ENCODE peak calls at places on chromosomes 11 and 22, in ten cellular contexts. Z, X, A, K, T, G, Q, D, J and I are unnamed samples.

GRCh38 chr11:24234822-24235508 is 261.9 kb upstream of the LUZP2 start:
- DNase-seq in Z (no peak), X (no peak), A (peak; percentile 7), K (peak; percentile 41), T (no peak), G (no peak), Q (no peak), D (peak; percentile 78), J (no peak), I (no peak)

GRCh38 chr22:47997052-47997568 is 1234.7 kb downstream of the TBC1D22A start:
- DNase-seq in Z (no peak), X (no peak), A (no peak), K (no peak), T (no peak), G (no peak), Q (no peak), D (no peak), J (no peak), I (no peak)

GRCh38 chr11:12213920-12214319 is 103.5 kb downstream of the MICAL2 start:
- DNase-seq in Z (no peak), X (no peak), A (peak; percentile 43), K (no peak), T (no peak), G (no peak), Q (no peak), D (no peak), J (no peak), I (peak; percentile 41)

GRCh38 chr11:77069969-77070582 is 3.3 kb downstream of the CAPN5 start:
- DNase-seq in Z (no peak), X (no peak), A (no peak), K (no peak), T (no peak), G (no peak), Q (no peak), D (no peak), J (no peak), I (no peak)

GRCh38 chr11:61871158-61871597 is 20.2 kb downstream of the FADS3 start:
- DNase-seq in Z (peak; percentile 70), X (peak; percentile 42), A (peak; percentile 93), K (peak; percentile 84), T (peak; percentile 25), G (peak; percentile 89), Q (peak; percentile 89), D (peak; percentile 51), J (peak; percentile 87), I (peak; percentile 26)

GRCh38 chr11:125317416-125317815 is 152.9 kb downstream of the PKNOX2 start:
- DNase-seq in Z (no peak), X (no peak), A (no peak), K (no peak), T (no peak), G (no peak), Q (no peak), D (no peak), J (no peak), I (no peak)

GRCh38 chr11:113675003-113675471 is 31.1 kb downstream of the TMPRSS5 start:
- DNase-seq in Z (no peak), X (no peak), A (peak; percentile 98), K (peak; percentile 91), T (no peak), G (no peak), Q (no peak), D (peak; percentile 91), J (no peak), I (peak; percentile 97)

GRCh38 chr11:1053121-1053901 is 16.8 kb upstream of the MUC6 start:
- DNase-seq in Z (no peak), X (no peak), A (peak; percentile 30), K (peak; percentile 34), T (no peak), G (peak; percentile 10), Q (peak; percentile 44), D (no peak), J (no peak), I (no peak)

GRCh38 chr11:46499821-46500220 is 94.0 kb downstream of the AMBRA1 start:
- DNase-seq in Z (no peak), X (no peak), A (no peak), K (no peak), T (no peak), G (no peak), Q (no peak), D (peak; percentile 41), J (no peak), I (no peak)

GRCh38 chr11:67266424-67267187 is at the start of gene GRK2:
- DNase-seq in Z (no peak), X (no peak), A (peak; percentile 86), K (peak; percentile 60), T (no peak), G (peak; percentile 61), Q (peak; percentile 73), D (no peak), J (peak; percentile 64), I (no peak)

GRCh38 chr11:44279483-44279882 is 30.5 kb downstream of the ALX4 start:
- DNase-seq in Z (no peak), X (no peak), A (no peak), K (no peak), T (no peak), G (no peak), Q (no peak), D (no peak), J (no peak), I (no peak)

GRCh38 chr11:99934008-99934407 is 753.1 kb upstream of the ARHGAP42 start:
- DNase-seq in Z (no peak), X (no peak), A (peak; percentile 5), K (peak; percentile 1), T (no peak), G (no peak), Q (no peak), D (peak; percentile 49), J (no peak), I (no peak)

GRCh38 chr11:8577791-8578581 is 16.0 kb downstream of the STK33 start:
- DNase-seq in Z (no peak), X (no peak), A (peak; percentile 56), K (no peak), T (no peak), G (no peak), Q (no peak), D (peak; percentile 26), J (no peak), I (no peak)

GRCh38 chr11:108698844-108699642 is 34.2 kb downstream of the DDX10 start:
- DNase-seq in Z (no peak), X (no peak), A (peak; percentile 51), K (no peak), T (no peak), G (no peak), Q (no peak), D (peak; percentile 58), J (no peak), I (no peak)

GRCh38 chr11:2530131-2530854 is 85.5 kb downstream of the KCNQ1 start:
- DNase-seq in Z (no peak), X (no peak), A (no peak), K (no peak), T (no peak), G (no peak), Q (peak; percentile 45), D (no peak), J (no peak), I (no peak)

GRCh38 chr22:48376428-48376827 is 1451.2 kb downstream of the BRD1 start:
- DNase-seq in Z (no peak), X (no peak), A (no peak), K (no peak), T (no peak), G (no peak), Q (no peak), D (no peak), J (no peak), I (no peak)

GRCh38 chr11:67435031-67435726 is 2.3 kb downstream of the PTPRCAP start:
- DNase-seq in Z (no peak), X (no peak), A (no peak), K (no peak), T (no peak), G (no peak), Q (no peak), D (no peak), J (no peak), I (no peak)

GRCh38 chr11:123239371-123240150 is 44.5 kb upstream of the CLMP start:
- DNase-seq in Z (no peak), X (no peak), A (peak; percentile 93), K (no peak), T (no peak), G (no peak), Q (no peak), D (no peak), J (no peak), I (no peak)

GRCh38 chr22:22576244-22576988 is 17.4 kb upstream of the PRAME start:
- DNase-seq in Z (peak; percentile 44), X (peak; percentile 29), A (peak; percentile 68), K (peak; percentile 68), T (no peak), G (peak; percentile 80), Q (peak; percentile 64), D (peak; percentile 21), J (peak; percentile 64), I (peak; percentile 3)

GRCh38 chr11:133964946-133965632 is 8.3 kb upstream of the IGSF9B start:
- DNase-seq in Z (no peak), X (no peak), A (peak; percentile 60), K (peak; percentile 59), T (no peak), G (no peak), Q (no peak), D (peak; percentile 63), J (no peak), I (no peak)

GRCh38 chr11:47950396-47950795 is 30.0 kb upstream of the PTPRJ start:
- DNase-seq in Z (no peak), X (peak; percentile 36), A (no peak), K (peak; percentile 76), T (peak; percentile 27), G (no peak), Q (no peak), D (no peak), J (no peak), I (no peak)

GRCh38 chr22:20080776-20081654 is 974 bp downstream of the DGCR8 start:
- DNase-seq in Z (no peak), X (no peak), A (peak; percentile 90), K (peak; percentile 57), T (no peak), G (peak; percentile 32), Q (no peak), D (peak; percentile 51), J (peak; percentile 75), I (no peak)

GRCh38 chr11:75126564-75126963 is 24.3 kb upstream of the SLCO2B1 start:
- DNase-seq in Z (no peak), X (no peak), A (no peak), K (no peak), T (no peak), G (no peak), Q (no peak), D (no peak), J (no peak), I (no peak)

GRCh38 chr11:111735262-111736116 is 30.7 kb downstream of the PPP2R1B start:
- DNase-seq in Z (no peak), X (no peak), A (peak; percentile 99), K (peak; percentile 98), T (no peak), G (peak; percentile 26), Q (peak; percentile 85), D (peak; percentile 92), J (peak; percentile 99), I (peak; percentile 96)

GRCh38 chr22:44329179-44329796 is 16.5 kb upstream of the SHISAL1 start:
- DNase-seq in Z (no peak), X (no peak), A (peak; percentile 40), K (no peak), T (no peak), G (no peak), Q (no peak), D (no peak), J (no peak), I (no peak)

GRCh38 chr11:7531011-7531410 is 17.2 kb downstream of the PPFIBP2 start:
- DNase-seq in Z (no peak), X (no peak), A (no peak), K (no peak), T (no peak), G (no peak), Q (no peak), D (no peak), J (no peak), I (no peak)

GRCh38 chr11:106961518-106961917 is 56.8 kb downstream of the GUCY1A2 start:
- DNase-seq in Z (no peak), X (no peak), A (peak; percentile 96), K (peak; percentile 95), T (no peak), G (no peak), Q (no peak), D (peak; percentile 83), J (peak; percentile 74), I (peak; percentile 76)

GRCh38 chr11:6850526-6850925 is 5.0 kb downstream of the OR10A5 start:
- DNase-seq in Z (no peak), X (no peak), A (no peak), K (no peak), T (no peak), G (no peak), Q (no peak), D (no peak), J (peak; percentile 15), I (no peak)